ENCODE peak calls at places on chromosomes 1 and 21, in five cellular contexts. X is mammary epithelial cell, A is prostate gland, Q is AG10803, S is body of pancreas. V is an unnamed sample.

GRCh38 chr1:231949277-231950122 is 322.9 kb downstream of the DISC1 start:
- DNase-seq in X (no peak), A (no peak), Q (peak), S (no peak), V (peak)

GRCh38 chr1:160400284-160400645 is at the start of gene VANGL2:
- DNase-seq in X (peak), A (peak), Q (no peak), S (peak), V (peak)

GRCh38 chr1:46166521-46167462 is 8.1 kb upstream of the TSPAN1 start:
- DNase-seq in X (no peak), A (no peak), Q (no peak), S (no peak), V (no peak)

GRCh38 chr1:34800214-34800613 is 7.4 kb downstream of the GJA4 start:
- DNase-seq in X (peak), A (no peak), Q (no peak), S (no peak), V (no peak)

GRCh38 chr1:244862354-244862698 is 2.0 kb downstream of the HNRNPU start:
- DNase-seq in X (peak), A (no peak), Q (peak), S (no peak), V (peak)

GRCh38 chr1:213582976-213583567 is 404.7 kb upstream of the PROX1 start:
- DNase-seq in X (no peak), A (no peak), Q (no peak), S (no peak), V (no peak)

GRCh38 chr21:38972078-38972477 is 166.3 kb downstream of the ETS2 start:
- DNase-seq in X (no peak), A (no peak), Q (no peak), S (no peak), V (no peak)

GRCh38 chr1:11052839-11053757 is 6.1 kb upstream of the MASP2 start:
- DNase-seq in X (no peak), A (no peak), Q (no peak), S (peak), V (no peak)

GRCh38 chr1:220786337-220787068 is at the start of gene MTARC1:
- DNase-seq in X (no peak), A (peak), Q (peak), S (peak), V (peak)

GRCh38 chr1:246081856-246082668 is 425.0 kb downstream of the SMYD3 start:
- DNase-seq in X (no peak), A (no peak), Q (no peak), S (no peak), V (no peak)

GRCh38 chr1:108049083-108049819 is 84.3 kb upstream of the VAV3 start:
- DNase-seq in X (peak), A (no peak), Q (peak), S (peak), V (peak)

GRCh38 chr1:54052934-54053744 is at the start of the genes TCEANC2 and TMEM59:
- DNase-seq in X (peak), A (peak), Q (peak), S (peak), V (peak)

GRCh38 chr1:25338188-25338981 is at the start of gene TMEM50A:
- DNase-seq in X (peak), A (peak), Q (peak), S (peak), V (peak)

GRCh38 chr1:3570081-3570986 is 41.0 kb downstream of the MEGF6 start:
- DNase-seq in X (no peak), A (no peak), Q (no peak), S (no peak), V (no peak)

GRCh38 chr1:121483961-121484424 is 299.2 kb downstream of the SRGAP2C start:
- DNase-seq in X (peak), A (no peak), Q (peak), S (no peak), V (peak)

GRCh38 chr1:21861602-21862429 is 49.8 kb downstream of the LDLRAD2 start:
- DNase-seq in X (peak), A (no peak), Q (peak), S (no peak), V (peak)

GRCh38 chr1:193458628-193459027 is 272.2 kb upstream of the B3GALT2 start:
- DNase-seq in X (no peak), A (no peak), Q (no peak), S (no peak), V (no peak)

GRCh38 chr21:44533891-44534627 is 5.9 kb downstream of the KRTAP10-1 start:
- DNase-seq in X (no peak), A (no peak), Q (no peak), S (no peak), V (no peak)

GRCh38 chr1:204873714-204874113 is 3.1 kb downstream of the NFASC start:
- DNase-seq in X (no peak), A (no peak), Q (no peak), S (no peak), V (no peak)

GRCh38 chr1:210236840-210237409 is 4.3 kb downstream of the SERTAD4 start:
- DNase-seq in X (no peak), A (peak), Q (peak), S (peak), V (peak)

GRCh38 chr1:158003409-158003805 is 10.0 kb downstream of the KIRREL1 start:
- DNase-seq in X (peak), A (no peak), Q (peak), S (no peak), V (peak)

GRCh38 chr1:113812661-113813135 is 422 bp upstream of the RSBN1 start:
- DNase-seq in X (no peak), A (no peak), Q (peak), S (peak), V (no peak)

GRCh38 chr1:76125441-76126215 is 51.1 kb downstream of the ST6GALNAC3 start:
- DNase-seq in X (no peak), A (no peak), Q (no peak), S (no peak), V (no peak)

GRCh38 chr1:114111731-114112661 is 41.7 kb downstream of the SYT6 start:
- DNase-seq in X (no peak), A (no peak), Q (no peak), S (no peak), V (no peak)

GRCh38 chr1:27572679-27573426 is 31.1 kb downstream of the AHDC1 start:
- DNase-seq in X (no peak), A (no peak), Q (peak), S (no peak), V (peak)

GRCh38 chr1:78070758-78071157 is 25.0 kb downstream of the GIPC2 start:
- DNase-seq in X (peak), A (no peak), Q (peak), S (no peak), V (peak)

GRCh38 chr1:155241069-155241679 is 14.1 kb downstream of the ENTREP3 start:
- DNase-seq in X (peak), A (peak), Q (peak), S (peak), V (peak)

DNA sequence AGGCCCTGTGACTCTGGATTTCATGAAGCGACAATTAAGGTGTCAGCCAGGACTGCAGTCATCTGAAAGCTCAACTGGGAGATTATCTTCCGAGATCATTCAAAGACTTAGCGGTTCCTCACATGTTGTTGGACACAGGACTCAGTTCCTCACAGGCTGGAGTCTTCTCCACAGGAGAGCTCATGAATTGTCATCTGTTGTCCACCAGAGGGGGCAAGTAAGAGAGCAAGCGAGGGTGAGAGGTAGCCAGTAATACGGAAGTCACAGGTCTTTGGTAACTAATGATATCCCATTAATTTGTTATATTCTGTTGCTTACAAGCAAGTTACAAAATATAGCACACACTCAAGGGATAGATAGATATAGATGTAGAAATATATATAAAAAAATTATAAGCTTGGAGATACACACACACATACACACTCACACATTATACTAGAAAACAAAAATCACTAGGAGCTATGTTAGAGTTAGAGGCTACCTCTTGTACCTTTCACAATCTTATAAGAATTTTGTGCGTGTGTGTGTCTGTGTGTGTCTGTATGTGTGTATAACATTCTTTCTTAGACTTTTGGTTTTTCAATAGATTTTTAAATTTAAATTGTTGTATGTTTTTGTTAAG is 1695.3 kb downstream of the BRINP3 start:
- DNase-seq in X (peak), A (no peak), Q (no peak), S (peak), V (peak)
- H3K4me3 ChIP-seq in X (no peak), A (no peak), Q (no peak), S (no peak), V (no peak)

GRCh38 chr1:58545591-58546519 is 671 bp downstream of the OMA1 start:
- DNase-seq in X (peak), A (peak), Q (peak), S (peak), V (peak)
- TF ChIP-seq CTCF in X (no peak), A (no peak), Q (no peak), S (no peak), V (no peak)

GRCh38 chr1:31771891-31772668 is 7.9 kb upstream of the ADGRB2 start:
- DNase-seq in X (peak), A (no peak), Q (peak), S (no peak), V (no peak)
- H3K4me3 ChIP-seq in X (no peak), A (peak), Q (peak), S (no peak), V (peak)

DNA sequence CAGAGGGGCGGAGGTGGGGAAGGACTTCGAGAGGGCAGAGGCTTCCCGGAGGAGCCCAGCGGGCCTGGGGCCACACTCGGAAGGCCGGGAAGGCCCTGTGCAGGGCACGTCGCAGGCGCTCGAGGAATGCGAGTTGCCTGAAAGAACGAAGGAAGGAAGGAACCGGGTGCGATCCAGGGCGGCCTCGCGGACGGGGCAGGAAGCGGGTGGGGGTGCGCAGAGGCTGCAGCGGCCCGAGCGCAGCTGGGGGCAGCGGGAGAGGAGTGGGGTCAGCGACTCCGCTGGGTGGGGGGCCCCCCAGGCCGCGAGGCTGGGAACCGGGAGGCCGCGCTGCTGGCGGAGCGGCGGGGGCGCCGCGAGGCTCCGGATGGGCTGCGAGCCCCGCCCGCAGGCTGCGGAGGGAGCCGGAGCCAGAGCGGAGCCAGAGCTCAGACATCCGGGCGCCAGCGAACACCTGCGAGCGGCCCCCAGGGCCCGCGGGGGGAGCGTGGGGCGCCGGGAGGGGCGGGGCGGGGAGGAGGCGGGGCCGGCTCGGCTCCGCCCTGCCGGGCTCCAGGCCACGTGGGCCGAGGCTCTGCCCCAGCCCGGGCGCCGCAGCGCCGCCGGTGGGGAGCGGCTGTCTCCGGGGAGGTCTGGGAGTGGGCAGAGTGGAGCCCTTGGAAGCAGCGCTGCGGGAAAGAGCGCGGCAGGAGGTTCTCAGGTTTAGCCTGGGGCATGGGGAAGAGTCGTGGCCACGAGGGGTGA is 4.6 kb downstream of the ID3 start:
- DNase-seq in X (peak), A (peak), Q (peak), S (peak), V (peak)
- TF ChIP-seq CTCF in X (peak), A (no peak), Q (peak), S (no peak), V (peak)

GRCh38 chr1:17551755-17552234 is 12.3 kb downstream of the ARHGEF10L start:
- DNase-seq in X (no peak), A (no peak), Q (peak), S (peak), V (no peak)
- H3K4me3 ChIP-seq in X (no peak), A (no peak), Q (no peak), S (no peak), V (no peak)

V was measured in fibroblast of villous mesenchyme.